ENCODE peak calls at places on chromosomes 13 and 19, in five cellular contexts. J, M, Z, X and L are unnamed samples. For H3K9me3, the result is how much of the 10 kb centered on the place peaks cover.

GRCh38 chr19:56119585-56119978 is 1.5 kb downstream of the ZNF787 start:
- DNase-seq in J (no peak), M (peak), Z (no peak), X (no peak), L (no peak)

GRCh38 chr19:6710273-6711077 is 10.0 kb downstream of the C3 start:
- DNase-seq in J (no peak), M (no peak), Z (peak), X (no peak), L (no peak)

GRCh38 chr13:51221108-51221507 is 1.1 kb upstream of the FAM124A start:
- DNase-seq in J (no peak), M (no peak), Z (no peak), X (no peak), L (no peak)

GRCh38 chr13:43356566-43356965 is 333.2 kb downstream of the DNAJC15 start:
- DNase-seq in J (no peak), M (no peak), Z (no peak), X (no peak), L (no peak)

GRCh38 chr13:34748078-34748477 is 194.0 kb upstream of the NBEA start:
- DNase-seq in J (no peak), M (no peak), Z (peak), X (no peak), L (no peak)

GRCh38 chr13:111480976-111481375 is 160.5 kb downstream of the TEX29 start:
- DNase-seq in J (no peak), M (no peak), Z (no peak), X (no peak), L (no peak)

GRCh38 chr13:30142502-30143211 is 164.7 kb downstream of the KATNAL1 start:
- DNase-seq in J (no peak), M (peak), Z (peak), X (no peak), L (no peak)

GRCh38 chr13:49020328-49020727 is 44.6 kb downstream of the FNDC3A start:
- DNase-seq in J (no peak), M (no peak), Z (no peak), X (no peak), L (no peak)

GRCh38 chr19:6057651-6058365 is 52.5 kb downstream of the RFX2 start:
- DNase-seq in J (no peak), M (no peak), Z (no peak), X (no peak), L (no peak)

GRCh38 chr19:19602136-19602712 is 16.3 kb downstream of the PBX4 start:
- DNase-seq in J (no peak), M (no peak), Z (no peak), X (no peak), L (peak)

GRCh38 chr13:91211548-91211947 is 135.9 kb upstream of the MIR17HG start:
- DNase-seq in J (no peak), M (no peak), Z (no peak), X (no peak), L (no peak)

GRCh38 chr13:51032831-51033230 is 78.2 kb downstream of the C13orf42 start:
- DNase-seq in J (no peak), M (no peak), Z (no peak), X (no peak), L (no peak)

GRCh38 chr19:48390188-48391099 is 907 bp downstream of the KDELR1 start:
- DNase-seq in J (peak), M (peak), Z (peak), X (peak), L (peak)

GRCh38 chr13:28545583-28546333 is 50.8 kb upstream of the FLT1 start:
- DNase-seq in J (no peak), M (no peak), Z (no peak), X (no peak), L (no peak)

GRCh38 chr19:48608798-48609263 is 2.3 kb downstream of the SPACA4 start:
- DNase-seq in J (no peak), M (peak), Z (no peak), X (no peak), L (peak)

GRCh38 chr19:38649305-38650179 is 2.1 kb downstream of the ACTN4 start:
- DNase-seq in J (no peak), M (peak), Z (no peak), X (peak), L (no peak)

GRCh38 chr13:71464673-71465072 is 402.3 kb downstream of the DACH1 start:
- DNase-seq in J (no peak), M (no peak), Z (no peak), X (no peak), L (no peak)

GRCh38 chr19:38658462-38659306 is 11.2 kb downstream of the ACTN4 start:
- DNase-seq in J (peak), M (peak), Z (peak), X (no peak), L (no peak)

GRCh38 chr13:77544765-77545316 is 9.3 kb downstream of the SCEL start:
- DNase-seq in J (no peak), M (no peak), Z (no peak), X (no peak), L (no peak)

GRCh38 chr19:45547965-45548609 is 36.5 kb downstream of the OPA3 start:
- DNase-seq in J (no peak), M (peak), Z (no peak), X (no peak), L (no peak)

GRCh38 chr19:41351339-41352245 is 2.1 kb downstream of the TGFB1 start:
- DNase-seq in J (peak), M (peak), Z (peak), X (peak), L (peak)

GRCh38 chr19:56477429-56478338 is 539 bp upstream of the ZNF667 start:
- DNase-seq in J (peak), M (peak), Z (peak), X (peak), L (peak)

GRCh38 chr19:10858204-10858828 is 10.1 kb downstream of the C19orf38 start:
- DNase-seq in J (peak), M (no peak), Z (no peak), X (no peak), L (peak)

GRCh38 chr19:51488491-51488890 is 10.2 kb downstream of the CEACAM18 start:
- DNase-seq in J (no peak), M (no peak), Z (no peak), X (no peak), L (no peak)
- H3K9me3 ChIP-seq in J (under half), M (under half), Z (under half), X (under half), L (under half)

DNA sequence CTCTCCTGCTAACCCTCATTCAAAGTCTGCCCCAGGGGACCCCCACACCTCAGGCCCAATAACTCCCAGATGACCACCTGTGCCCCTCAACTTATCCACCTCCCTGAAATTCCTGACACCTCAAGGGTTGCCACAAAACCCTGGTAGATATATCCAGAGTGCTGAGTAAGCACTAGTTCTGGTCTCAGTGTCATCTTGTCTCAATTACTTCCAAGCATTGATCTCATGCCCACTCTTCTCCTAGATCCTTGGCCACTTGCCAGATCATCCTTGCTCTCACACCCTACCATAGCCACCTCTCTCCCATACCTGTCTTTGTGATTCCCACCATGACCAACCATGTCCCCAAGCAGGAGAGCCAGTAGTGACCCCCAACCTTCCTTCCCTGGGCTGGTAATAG is 2.0 kb downstream of the ZNF416 start:
- DNase-seq in J (no peak), M (no peak), Z (no peak), X (no peak), L (no peak)
- H3K9me3 ChIP-seq in J (under half), M (half or more), Z (half or more), X (under half), L (under half)

GRCh38 chr19:21045028-21045427 is 24.6 kb downstream of the ZNF430 start:
- DNase-seq in J (no peak), M (no peak), Z (no peak), X (no peak), L (no peak)
- H3K9me3 ChIP-seq in J (under half), M (half or more), Z (under half), X (under half), L (under half)

GRCh38 chr19:34757441-34757840 is 15.6 kb downstream of the ZNF599 start:
- DNase-seq in J (no peak), M (no peak), Z (no peak), X (no peak), L (no peak)
- H3K9me3 ChIP-seq in J (under half), M (half or more), Z (under half), X (half or more), L (under half)

DNA sequence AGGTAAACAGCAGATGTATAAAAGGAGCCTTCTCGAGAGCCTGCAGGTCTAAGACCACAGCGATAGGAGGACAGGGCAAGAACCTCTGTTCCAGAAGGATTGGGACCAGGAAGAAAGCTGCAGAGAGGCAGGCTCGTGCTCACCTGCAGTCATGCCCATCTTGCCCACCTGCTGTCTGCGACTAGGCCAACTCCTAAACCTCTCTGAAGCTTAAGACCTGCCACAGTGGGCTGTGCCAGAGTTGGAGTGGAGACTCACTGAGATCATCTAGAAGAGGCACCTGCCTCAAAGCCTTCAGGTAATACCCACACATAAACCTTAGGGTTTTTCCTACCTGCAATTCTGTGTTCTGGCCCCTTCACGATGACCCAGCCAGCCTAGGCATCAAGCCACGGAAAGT is 68.7 kb downstream of the IRS2 start:
- DNase-seq in J (no peak), M (no peak), Z (no peak), X (no peak), L (no peak)
- H3K9me3 ChIP-seq in J (under half), M (under half), Z (under half), X (under half), L (under half)

GRCh38 chr13:73058741-73059459 is at the start of gene KLF5:
- DNase-seq in J (peak), M (peak), Z (peak), X (peak), L (peak)

GRCh38 chr13:73058432-73058740 is 419 bp upstream of the KLF5 start:
- DNase-seq in J (no peak), M (no peak), Z (no peak), X (no peak), L (no peak)

GRCh38 chr13:73054712-73055111 is 4.1 kb upstream of the KLF5 start:
- DNase-seq in J (no peak), M (no peak), Z (no peak), X (no peak), L (no peak)

GRCh38 chr13:73057284-73058025 is 1.4 kb upstream of the KLF5 start:
- DNase-seq in J (no peak), M (no peak), Z (no peak), X (no peak), L (no peak)

GRCh38 chr13:73056054-73056962 is 2.5 kb upstream of the KLF5 start:
- DNase-seq in J (no peak), M (no peak), Z (no peak), X (no peak), L (no peak)
- H3K9me3 ChIP-seq in J (under half), M (under half), Z (under half), X (under half), L (under half)

GRCh38 chr19:40023969-40024368 is 27.1 kb downstream of the ZNF546 start:
- DNase-seq in J (no peak), M (no peak), Z (no peak), X (no peak), L (no peak)
- H3K9me3 ChIP-seq in J (under half), M (half or more), Z (under half), X (under half), L (under half)

GRCh38 chr13:82439159-82439904 is 1442.9 kb downstream of the SLITRK1 start:
- DNase-seq in J (no peak), M (no peak), Z (no peak), X (no peak), L (no peak)

GRCh38 chr13:82432949-82433348 is 1449.3 kb downstream of the SLITRK1 start:
- DNase-seq in J (no peak), M (no peak), Z (no peak), X (no peak), L (no peak)

GRCh38 chr13:82436099-82436585 is 1446.1 kb downstream of the SLITRK1 start:
- DNase-seq in J (no peak), M (no peak), Z (no peak), X (no peak), L (no peak)

DNA sequence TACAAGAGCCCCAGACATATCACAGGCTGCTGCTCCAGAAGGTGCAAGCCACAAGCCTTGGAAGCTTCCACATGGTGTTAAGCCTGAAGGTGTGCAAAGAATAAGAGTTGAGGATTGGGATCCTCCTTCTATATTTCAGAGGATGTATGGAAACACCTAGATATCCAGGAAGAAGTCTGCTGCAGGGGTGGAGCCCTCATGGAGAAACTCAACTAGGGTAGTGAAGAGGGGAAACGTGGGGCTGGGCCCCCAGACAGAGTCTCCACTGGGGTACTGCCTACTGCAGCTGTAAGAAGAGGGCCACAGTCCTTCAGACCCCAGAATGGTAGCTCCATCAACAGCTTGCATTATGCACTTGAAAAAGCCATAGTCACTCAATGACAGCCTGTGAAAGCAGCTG is 1444.0 kb downstream of the SLITRK1 start:
- DNase-seq in J (no peak), M (no peak), Z (no peak), X (no peak), L (no peak)
- H3K9me3 ChIP-seq in J (under half), M (under half), Z (under half), X (under half), L (under half)

DNA sequence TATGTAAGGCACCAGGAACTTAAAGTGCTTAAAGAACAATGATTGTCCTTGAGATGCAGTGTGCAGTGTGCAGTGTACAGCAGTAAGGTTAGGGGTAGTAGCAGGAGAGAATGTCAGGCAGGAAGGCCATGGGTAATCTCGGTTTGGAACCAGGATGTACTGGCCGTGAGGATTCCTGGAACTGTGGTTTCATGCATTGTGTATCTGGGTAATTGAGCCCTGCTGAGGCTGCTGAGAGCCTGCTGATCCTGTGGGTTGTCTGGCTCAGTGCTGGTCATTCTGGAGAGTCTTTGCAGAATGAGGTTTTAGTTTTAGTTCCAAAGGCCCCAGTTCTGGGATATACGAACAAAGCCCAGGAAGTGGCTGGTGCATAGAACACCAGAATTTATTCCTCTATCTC is 71.0 kb downstream of the ZNF568 start:
- DNase-seq in J (no peak), M (no peak), Z (no peak), X (no peak), L (no peak)
- H3K9me3 ChIP-seq in J (under half), M (half or more), Z (under half), X (under half), L (under half)

GRCh38 chr19:29129148-29129547 is 83.8 kb downstream of the UQCRFS1 start:
- DNase-seq in J (no peak), M (no peak), Z (no peak), X (no peak), L (no peak)

GRCh38 chr19:29128203-29128602 is 84.7 kb downstream of the UQCRFS1 start:
- DNase-seq in J (no peak), M (no peak), Z (no peak), X (no peak), L (no peak)
- H3K9me3 ChIP-seq in J (under half), M (under half), Z (under half), X (under half), L (under half)